ENCODE peak calls at places on chromosomes 12 and 14, in nine cellular contexts. I is fibroblast of pulmonary artery; V is OCI-LY7; E is omental fat pad; X is cardiac muscle cell; F is neural crest cell; T is iris pigment epithelial cell; B is psoas muscle; J is stimulated activated CD4-positive, alpha-beta T cell treated with anti-CD3 and anti-CD28 coated beads, Interleukin-4, amount 100 ng/mL, for 48 hours. H is an unnamed sample.

GRCh38 chr12:41619705-41620104 is 431.6 kb downstream of the PDZRN4 start:
- DNase-seq in I (no peak), V (no peak), E (no peak), X (no peak), F (no peak), T (no peak), B (no peak), J (no peak), H (no peak)

GRCh38 chr12:67766370-67766769 is 117.8 kb downstream of the DYRK2 start:
- DNase-seq in I (peak; percentile 31), V (no peak), E (no peak), X (no peak), F (no peak), T (peak; percentile 82), B (no peak), J (no peak), H (peak; percentile 57)

GRCh38 chr14:50520947-50521815 is 11.2 kb downstream of the MAP4K5 start:
- DNase-seq in I (peak; percentile 62), V (no peak), E (no peak), X (no peak), F (no peak), T (peak; percentile 95), B (no peak), J (peak; percentile 28), H (peak; percentile 50)

GRCh38 chr12:92927436-92928116 is 1.5 kb downstream of the EEA1 start:
- DNase-seq in I (peak; percentile 89), V (peak; percentile 18), E (no peak), X (no peak), F (no peak), T (peak; percentile 81), B (no peak), J (no peak), H (no peak)

GRCh38 chr12:121132601-121133481 is at the start of gene P2RX7:
- DNase-seq in I (peak; percentile 38), V (peak; percentile 44), E (peak; percentile 31), X (peak; percentile 39), F (no peak), T (peak; percentile 58), B (peak; percentile 80), J (no peak), H (peak; percentile 19)

GRCh38 chr14:83816755-83817154 is 1713.2 kb upstream of the FLRT2 start:
- DNase-seq in I (peak; percentile 37), V (no peak), E (no peak), X (peak; percentile 63), F (no peak), T (peak; percentile 58), B (no peak), J (no peak), H (no peak)

GRCh38 chr14:99035268-99035667 is 236.7 kb downstream of the BCL11B start:
- DNase-seq in I (peak; percentile 6), V (no peak), E (no peak), X (no peak), F (no peak), T (no peak), B (peak; percentile 68), J (no peak), H (no peak)

GRCh38 chr14:56195219-56195618 is 77.0 kb downstream of the PELI2 start:
- DNase-seq in I (no peak), V (peak; percentile 81), E (no peak), X (no peak), F (no peak), T (no peak), B (no peak), J (no peak), H (no peak)

GRCh38 chr14:75428230-75429104 is 645 bp downstream of the JDP2 start:
- DNase-seq in I (peak; percentile 29), V (peak; percentile 45), E (no peak), X (peak; percentile 20), F (peak; percentile 7), T (peak; percentile 40), B (peak; percentile 79), J (no peak), H (no peak)

GRCh38 chr14:95431199-95432145 is 85.0 kb downstream of the SYNE3 start:
- DNase-seq in I (peak; percentile 62), V (peak; percentile 65), E (no peak), X (peak; percentile 48), F (peak; percentile 19), T (peak; percentile 56), B (no peak), J (no peak), H (no peak)